ENCODE peak calls at places on chromosomes 6 and 20, in seven cellular contexts. One of them, this sample, is unnamed.
A peak's percentile ranks its signal among the peaks of the same experiment; 100 is the strongest.

GRCh38 chr20:59781236-59781635 is 152.2 kb downstream of the SYCP2 start:
- DNase-seq in IMR-90: no peak
- DNase-seq in trophoblast cell: no peak
- DNase-seq in H9: peak; percentile 13
- DNase-seq in mesenchymal stem cell: no peak
- DNase-seq in H1: no peak
- DNase-seq in mesendoderm: no peak
- DNase-seq in this sample: no peak

GRCh38 chr20:49140834-49141233 is 47.3 kb downstream of the STAU1 start:
- DNase-seq in H1: no peak
- DNase-seq in IMR-90: no peak
- DNase-seq in H9: no peak
- DNase-seq in trophoblast cell: no peak
- DNase-seq in mesenchymal stem cell: no peak
- DNase-seq in mesendoderm: no peak
- DNase-seq in this sample: no peak

GRCh38 chr6:121405306-121405705 is 30.1 kb upstream of the GJA1 start:
- DNase-seq in mesendoderm: peak; percentile 33
- DNase-seq in mesenchymal stem cell: no peak
- DNase-seq in IMR-90: no peak
- DNase-seq in H1: no peak
- DNase-seq in H9: no peak
- DNase-seq in trophoblast cell: no peak
- DNase-seq in this sample: no peak

GRCh38 chr6:7237653-7238190 is 75.3 kb downstream of the SSR1 start:
- DNase-seq in mesendoderm: peak; percentile 26
- DNase-seq in IMR-90: peak; percentile 41
- DNase-seq in H1: no peak
- DNase-seq in trophoblast cell: peak; percentile 39
- DNase-seq in H9: no peak
- DNase-seq in mesenchymal stem cell: no peak
- DNase-seq in this sample: no peak

GRCh38 chr6:56370127-56370540 is 122.8 kb upstream of the COL21A1 start:
- DNase-seq in IMR-90: no peak
- DNase-seq in mesendoderm: peak; percentile 78
- DNase-seq in mesenchymal stem cell: peak; percentile 54
- DNase-seq in H1: no peak
- DNase-seq in trophoblast cell: peak; percentile 92
- DNase-seq in H9: peak; percentile 71
- DNase-seq in this sample: peak; percentile 17

GRCh38 chr6:159433550-159433949 is 259.5 kb downstream of the SOD2 start:
- DNase-seq in IMR-90: no peak
- DNase-seq in mesendoderm: no peak
- DNase-seq in H9: no peak
- DNase-seq in mesenchymal stem cell: no peak
- DNase-seq in H1: no peak
- DNase-seq in trophoblast cell: no peak
- DNase-seq in this sample: no peak

GRCh38 chr20:3621111-3621510 is 42.1 kb downstream of the GFRA4 start:
- DNase-seq in IMR-90: no peak
- DNase-seq in H9: peak; percentile 49
- DNase-seq in H1: no peak
- DNase-seq in trophoblast cell: peak; percentile 3
- DNase-seq in mesendoderm: peak; percentile 56
- DNase-seq in mesenchymal stem cell: no peak
- DNase-seq in this sample: no peak

GRCh38 chr6:89122625-89123024 is 4.8 kb upstream of the SRSF12 start:
- DNase-seq in mesenchymal stem cell: peak; percentile 47
- DNase-seq in trophoblast cell: peak; percentile 42
- DNase-seq in H1: no peak
- DNase-seq in mesendoderm: peak; percentile 33
- DNase-seq in IMR-90: peak; percentile 52
- DNase-seq in H9: no peak
- DNase-seq in this sample: no peak

GRCh38 chr6:104689551-104690205 is 170.0 kb downstream of the HACE1 start:
- DNase-seq in mesenchymal stem cell: peak; percentile 78
- DNase-seq in trophoblast cell: peak; percentile 89
- DNase-seq in IMR-90: peak; percentile 28
- DNase-seq in H9: no peak
- DNase-seq in mesendoderm: peak; percentile 99
- DNase-seq in H1: no peak
- DNase-seq in this sample: no peak

GRCh38 chr6:168162366-168162765 is 83.4 kb upstream of the FRMD1 start:
- DNase-seq in trophoblast cell: peak; percentile 47
- DNase-seq in H1: no peak
- DNase-seq in mesendoderm: no peak
- DNase-seq in IMR-90: no peak
- DNase-seq in mesenchymal stem cell: no peak
- DNase-seq in H9: no peak
- DNase-seq in this sample: no peak

GRCh38 chr20:38779247-38780097 is 26.0 kb upstream of the PPP1R16B start:
- DNase-seq in IMR-90: no peak
- DNase-seq in H9: peak; percentile 76
- DNase-seq in mesendoderm: peak; percentile 97
- DNase-seq in mesenchymal stem cell: no peak
- DNase-seq in H1: no peak
- DNase-seq in trophoblast cell: peak; percentile 65
- DNase-seq in this sample: no peak

GRCh38 chr6:145042559-145042958 is 692.8 kb downstream of the EPM2A start:
- DNase-seq in mesendoderm: peak; percentile 34
- DNase-seq in H1: peak; percentile 60
- DNase-seq in trophoblast cell: peak; percentile 49
- DNase-seq in H9: peak; percentile 52
- DNase-seq in IMR-90: no peak
- DNase-seq in mesenchymal stem cell: no peak
- DNase-seq in this sample: no peak

GRCh38 chr6:43308101-43308989 is at the start of gene CRIP3:
- DNase-seq in trophoblast cell: peak; percentile 14
- DNase-seq in mesenchymal stem cell: peak; percentile 13
- DNase-seq in H1: peak; percentile 86
- DNase-seq in IMR-90: no peak
- DNase-seq in mesendoderm: peak; percentile 82
- DNase-seq in H9: peak; percentile 91
- DNase-seq in this sample: peak; percentile 48

GRCh38 chr6:137240168-137240567 is 21.0 kb upstream of the IFNGR1 start:
- DNase-seq in H1: no peak
- DNase-seq in IMR-90: peak; percentile 83
- DNase-seq in H9: no peak
- DNase-seq in trophoblast cell: peak; percentile 92
- DNase-seq in mesendoderm: no peak
- DNase-seq in mesenchymal stem cell: peak; percentile 94
- DNase-seq in this sample: no peak

GRCh38 chr6:149075616-149076354 is 241.7 kb upstream of the TAB2 start:
- DNase-seq in H9: no peak
- DNase-seq in mesendoderm: no peak
- DNase-seq in IMR-90: peak; percentile 37
- DNase-seq in H1: no peak
- DNase-seq in trophoblast cell: no peak
- DNase-seq in mesenchymal stem cell: no peak
- DNase-seq in this sample: no peak

GRCh38 chr6:107331409-107332386 is 127.7 kb downstream of the PDSS2 start:
- DNase-seq in H1: no peak
- DNase-seq in mesendoderm: no peak
- DNase-seq in H9: no peak
- DNase-seq in IMR-90: peak; percentile 53
- DNase-seq in trophoblast cell: peak; percentile 41
- DNase-seq in mesenchymal stem cell: no peak
- DNase-seq in this sample: no peak

GRCh38 chr6:129577691-129578090 is 132.3 kb downstream of the ARHGAP18 start:
- DNase-seq in mesendoderm: no peak
- DNase-seq in H1: no peak
- DNase-seq in H9: no peak
- DNase-seq in IMR-90: no peak
- DNase-seq in trophoblast cell: no peak
- DNase-seq in mesenchymal stem cell: no peak
- DNase-seq in this sample: no peak

GRCh38 chr6:19569563-19569962 is 267.6 kb upstream of the ID4 start:
- DNase-seq in mesenchymal stem cell: no peak
- DNase-seq in H1: no peak
- DNase-seq in trophoblast cell: no peak
- DNase-seq in IMR-90: no peak
- DNase-seq in mesendoderm: no peak
- DNase-seq in H9: no peak
- DNase-seq in this sample: peak; percentile 4

GRCh38 chr20:24966317-24967012 is 17.4 kb downstream of the CST7 start:
- DNase-seq in mesenchymal stem cell: no peak
- DNase-seq in H9: peak; percentile 6
- DNase-seq in mesendoderm: no peak
- DNase-seq in IMR-90: no peak
- DNase-seq in trophoblast cell: no peak
- DNase-seq in H1: no peak
- DNase-seq in this sample: no peak

DNA sequence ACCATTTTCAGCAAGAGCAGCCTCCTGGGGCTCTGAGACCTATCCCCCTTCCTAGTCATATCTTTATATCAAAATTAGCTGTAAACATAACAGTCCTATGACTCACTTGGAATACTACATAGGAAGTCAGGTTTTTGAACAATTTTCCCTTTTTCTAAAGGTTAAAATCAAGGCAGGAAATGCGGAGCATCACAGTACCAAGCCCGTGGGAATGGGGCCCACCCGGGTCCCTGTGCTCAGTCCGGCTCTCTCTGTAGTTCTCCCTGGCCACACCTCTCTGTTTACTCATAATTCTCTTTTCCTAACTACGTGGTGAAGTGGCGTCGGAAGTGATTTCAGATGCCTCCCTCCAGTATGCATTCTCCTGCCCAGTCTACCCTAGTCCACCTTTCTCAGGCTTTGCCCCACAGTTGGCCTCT is 109.7 kb upstream of the TMEM170B start:
- DNase-seq in mesendoderm: no peak
- DNase-seq in trophoblast cell: peak; percentile 52
- DNase-seq in H9: no peak
- DNase-seq in mesenchymal stem cell: peak; percentile 56
- DNase-seq in H1: no peak
- DNase-seq in IMR-90: peak; percentile 33
- DNase-seq in this sample: no peak
- H3K4me2 ChIP-seq in mesendoderm: no peak overlapping the region
- H3K4me2 ChIP-seq in trophoblast cell: no peak overlapping the region
- H3K4me2 ChIP-seq in H9: no peak overlapping the region
- H3K4me2 ChIP-seq in mesenchymal stem cell: no peak overlapping the region
- H3K4me2 ChIP-seq in H1: no peak overlapping the region
- H3K4me2 ChIP-seq in IMR-90: no peak overlapping the region
- H3K4me2 ChIP-seq in this sample: no peak overlapping the region

GRCh38 chr6:37105782-37106137 is 64.2 kb upstream of the PIM1 start:
- DNase-seq in H1: no peak
- DNase-seq in mesendoderm: no peak
- DNase-seq in IMR-90: no peak
- DNase-seq in H9: no peak
- DNase-seq in trophoblast cell: no peak
- DNase-seq in mesenchymal stem cell: no peak
- DNase-seq in this sample: no peak
- H4K8ac ChIP-seq in H1: no peak overlapping the region
- H4K8ac ChIP-seq in mesendoderm: no peak overlapping the region
- H4K8ac ChIP-seq in IMR-90: no peak overlapping the region
- H4K8ac ChIP-seq in H9: no peak overlapping the region
- H4K8ac ChIP-seq in trophoblast cell: no peak overlapping the region
- H4K8ac ChIP-seq in mesenchymal stem cell: no peak overlapping the region
- H4K8ac ChIP-seq in this sample: no peak overlapping the region

GRCh38 chr6:52393780-52394179 is 26.4 kb upstream of the EFHC1 start:
- DNase-seq in H9: no peak
- DNase-seq in mesendoderm: no peak
- DNase-seq in trophoblast cell: no peak
- DNase-seq in H1: no peak
- DNase-seq in IMR-90: no peak
- DNase-seq in mesenchymal stem cell: no peak
- DNase-seq in this sample: no peak

GRCh38 chr6:52390361-52390727 is 28.4 kb downstream of the PAQR8 start:
- DNase-seq in trophoblast cell: no peak
- DNase-seq in IMR-90: peak; percentile 73
- DNase-seq in mesenchymal stem cell: peak; percentile 78
- DNase-seq in H9: no peak
- DNase-seq in mesendoderm: no peak
- DNase-seq in H1: no peak
- DNase-seq in this sample: no peak

GRCh38 chr6:52391599-52391998 is 28.5 kb upstream of the EFHC1 start:
- DNase-seq in H1: no peak
- DNase-seq in H9: no peak
- DNase-seq in mesendoderm: no peak
- DNase-seq in trophoblast cell: no peak
- DNase-seq in mesenchymal stem cell: no peak
- DNase-seq in IMR-90: no peak
- DNase-seq in this sample: no peak

GRCh38 chr6:52394251-52394666 is 25.9 kb upstream of the EFHC1 start:
- DNase-seq in trophoblast cell: no peak
- DNase-seq in mesendoderm: no peak
- DNase-seq in H1: no peak
- DNase-seq in H9: no peak
- DNase-seq in mesenchymal stem cell: no peak
- DNase-seq in IMR-90: no peak
- DNase-seq in this sample: no peak

DNA sequence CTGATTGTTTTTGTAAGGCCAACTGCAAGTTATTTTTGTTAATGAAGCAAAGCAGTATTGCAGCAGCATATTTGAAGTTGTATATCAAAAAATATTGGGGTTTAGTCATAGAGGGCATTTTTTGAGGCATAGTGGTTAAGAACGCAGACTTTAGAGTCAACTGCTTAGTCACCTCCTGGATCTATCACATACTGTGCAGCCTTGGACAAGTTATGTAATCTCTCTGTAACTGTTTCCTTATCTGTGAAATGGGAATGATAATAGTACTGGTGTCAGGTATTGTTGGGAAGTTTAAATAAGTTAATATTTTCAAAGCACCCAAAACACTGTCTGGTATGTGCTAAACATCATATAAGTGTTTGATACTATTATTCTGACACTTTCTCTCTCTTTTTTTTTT is 27.2 kb upstream of the EFHC1 start:
- DNase-seq in IMR-90: peak; percentile 82
- DNase-seq in mesendoderm: no peak
- DNase-seq in mesenchymal stem cell: peak; percentile 51
- DNase-seq in trophoblast cell: peak; percentile 55
- DNase-seq in H9: no peak
- DNase-seq in H1: no peak
- DNase-seq in this sample: no peak
- H2BK5ac ChIP-seq in IMR-90: no peak overlapping the region
- H2BK5ac ChIP-seq in mesendoderm: no peak overlapping the region
- H2BK5ac ChIP-seq in mesenchymal stem cell: no peak overlapping the region
- H2BK5ac ChIP-seq in trophoblast cell: no peak overlapping the region
- H2BK5ac ChIP-seq in H9: no peak overlapping the region
- H2BK5ac ChIP-seq in H1: no peak overlapping the region
- H2BK5ac ChIP-seq in this sample: no peak overlapping the region

DNA sequence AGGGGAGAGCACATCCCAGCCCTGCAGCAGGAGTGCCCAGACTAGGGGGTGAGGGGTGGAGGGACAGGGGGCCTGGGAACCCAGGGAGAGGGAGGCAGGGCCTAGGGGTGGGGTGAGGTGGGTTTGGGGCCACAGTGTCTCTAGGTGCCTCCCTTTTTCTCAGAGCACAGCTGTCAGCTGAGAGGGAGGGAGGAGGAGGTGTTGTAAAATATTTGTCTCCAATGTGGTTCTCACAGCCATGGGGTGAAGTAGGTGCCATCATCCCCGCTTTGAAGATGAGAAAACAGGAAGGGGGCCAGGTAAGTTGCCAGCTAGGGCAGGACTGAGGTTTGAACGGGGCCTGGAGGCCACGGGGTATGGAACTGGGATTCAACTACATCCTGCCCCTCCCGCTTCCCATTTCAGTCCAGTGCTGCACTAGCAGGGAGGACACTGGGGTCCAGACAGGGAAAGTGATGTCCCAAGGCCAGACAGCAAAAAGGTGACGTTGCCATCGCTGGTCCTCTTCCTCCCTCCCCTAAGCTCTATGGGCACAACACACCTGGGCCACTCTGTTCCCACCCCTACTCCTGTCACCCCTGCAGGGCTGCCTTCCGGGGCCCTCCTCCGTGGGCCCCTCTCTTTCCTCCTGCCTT is 20.3 kb downstream of the PACSIN1 start:
- DNase-seq in trophoblast cell: no peak
- DNase-seq in H1: no peak
- DNase-seq in IMR-90: no peak
- DNase-seq in H9: no peak
- DNase-seq in mesendoderm: no peak
- DNase-seq in mesenchymal stem cell: no peak
- DNase-seq in this sample: no peak
- H3K4me2 ChIP-seq in trophoblast cell: no peak overlapping the region
- H3K4me2 ChIP-seq in H1: no peak overlapping the region
- H3K4me2 ChIP-seq in IMR-90: no peak overlapping the region
- H3K4me2 ChIP-seq in H9: no peak overlapping the region
- H3K4me2 ChIP-seq in mesendoderm: no peak overlapping the region
- H3K4me2 ChIP-seq in mesenchymal stem cell: no peak overlapping the region
- H3K4me2 ChIP-seq in this sample: no peak overlapping the region